ENCODE peak calls at places on chromosome 3, in nine cellular contexts. One of them, this sample, is unnamed.

GRCh38 chr3:11131371-11131770 is 22.9 kb upstream of the HRH1 start:
- DNase-seq in GM12865: no peak
- DNase-seq in effector CD4-positive, alpha-beta T cell: no peak
- DNase-seq in cerebellar cortex: no peak
- DNase-seq in activated naive CD4-positive, alpha-beta T cell: no peak
- DNase-seq in CD8-positive, alpha-beta memory T cell: no peak
- DNase-seq in stomach: no peak
- DNase-seq in globus pallidus: no peak
- DNase-seq in T follicular helper cell: no peak
- DNase-seq in this sample: no peak

GRCh38 chr3:143529018-143529478 is 319.2 kb downstream of the SLC9A9 start:
- DNase-seq in effector CD4-positive, alpha-beta T cell: no peak
- DNase-seq in cerebellar cortex: no peak
- DNase-seq in activated naive CD4-positive, alpha-beta T cell: no peak
- DNase-seq in CD8-positive, alpha-beta memory T cell: peak
- DNase-seq in globus pallidus: peak
- DNase-seq in stomach: no peak
- DNase-seq in GM12865: peak
- DNase-seq in T follicular helper cell: no peak
- DNase-seq in this sample: peak

GRCh38 chr3:26825454-26825853 is 202.9 kb downstream of the LRRC3B start:
- DNase-seq in GM12865: no peak
- DNase-seq in effector CD4-positive, alpha-beta T cell: no peak
- DNase-seq in CD8-positive, alpha-beta memory T cell: no peak
- DNase-seq in activated naive CD4-positive, alpha-beta T cell: no peak
- DNase-seq in globus pallidus: no peak
- DNase-seq in stomach: no peak
- DNase-seq in cerebellar cortex: no peak
- DNase-seq in T follicular helper cell: no peak
- DNase-seq in this sample: no peak

GRCh38 chr3:13215940-13216546 is 142.8 kb upstream of the IQSEC1 start:
- DNase-seq in CD8-positive, alpha-beta memory T cell: no peak
- DNase-seq in GM12865: no peak
- DNase-seq in stomach: no peak
- DNase-seq in effector CD4-positive, alpha-beta T cell: no peak
- DNase-seq in activated naive CD4-positive, alpha-beta T cell: no peak
- DNase-seq in globus pallidus: no peak
- DNase-seq in T follicular helper cell: no peak
- DNase-seq in cerebellar cortex: no peak
- DNase-seq in this sample: no peak

GRCh38 chr3:120435621-120436020 is 15.2 kb downstream of the FSTL1 start:
- DNase-seq in CD8-positive, alpha-beta memory T cell: no peak
- DNase-seq in T follicular helper cell: no peak
- DNase-seq in activated naive CD4-positive, alpha-beta T cell: no peak
- DNase-seq in cerebellar cortex: no peak
- DNase-seq in stomach: no peak
- DNase-seq in globus pallidus: no peak
- DNase-seq in effector CD4-positive, alpha-beta T cell: no peak
- DNase-seq in GM12865: no peak
- DNase-seq in this sample: no peak

GRCh38 chr3:100335137-100335833 is 728 bp downstream of the NIT2 start:
- DNase-seq in effector CD4-positive, alpha-beta T cell: no peak
- DNase-seq in cerebellar cortex: peak
- DNase-seq in CD8-positive, alpha-beta memory T cell: no peak
- DNase-seq in activated naive CD4-positive, alpha-beta T cell: no peak
- DNase-seq in stomach: no peak
- DNase-seq in GM12865: peak
- DNase-seq in T follicular helper cell: no peak
- DNase-seq in globus pallidus: peak
- DNase-seq in this sample: no peak

GRCh38 chr3:100234364-100234763 is 26.4 kb upstream of the TBC1D23 start:
- DNase-seq in effector CD4-positive, alpha-beta T cell: no peak
- DNase-seq in activated naive CD4-positive, alpha-beta T cell: no peak
- DNase-seq in globus pallidus: no peak
- DNase-seq in T follicular helper cell: no peak
- DNase-seq in GM12865: no peak
- DNase-seq in stomach: no peak
- DNase-seq in CD8-positive, alpha-beta memory T cell: no peak
- DNase-seq in cerebellar cortex: no peak
- DNase-seq in this sample: no peak

GRCh38 chr3:52237659-52238172 is 1.2 kb downstream of the TWF2 start:
- DNase-seq in stomach: peak
- DNase-seq in activated naive CD4-positive, alpha-beta T cell: no peak
- DNase-seq in T follicular helper cell: no peak
- DNase-seq in cerebellar cortex: peak
- DNase-seq in CD8-positive, alpha-beta memory T cell: no peak
- DNase-seq in globus pallidus: peak
- DNase-seq in effector CD4-positive, alpha-beta T cell: no peak
- DNase-seq in GM12865: no peak
- DNase-seq in this sample: no peak

GRCh38 chr3:167887096-167887495 is 151.6 kb downstream of the SERPINI1 start:
- DNase-seq in globus pallidus: no peak
- DNase-seq in stomach: no peak
- DNase-seq in CD8-positive, alpha-beta memory T cell: no peak
- DNase-seq in activated naive CD4-positive, alpha-beta T cell: no peak
- DNase-seq in cerebellar cortex: no peak
- DNase-seq in effector CD4-positive, alpha-beta T cell: no peak
- DNase-seq in T follicular helper cell: no peak
- DNase-seq in GM12865: no peak
- DNase-seq in this sample: no peak

GRCh38 chr3:70815817-70816216 is 503.4 kb upstream of the MDFIC2 start:
- DNase-seq in effector CD4-positive, alpha-beta T cell: no peak
- DNase-seq in globus pallidus: no peak
- DNase-seq in cerebellar cortex: no peak
- DNase-seq in activated naive CD4-positive, alpha-beta T cell: no peak
- DNase-seq in stomach: no peak
- DNase-seq in T follicular helper cell: no peak
- DNase-seq in GM12865: no peak
- DNase-seq in CD8-positive, alpha-beta memory T cell: no peak
- DNase-seq in this sample: no peak

GRCh38 chr3:129248286-129248979 is 973 bp upstream of the COPG1 start:
- DNase-seq in activated naive CD4-positive, alpha-beta T cell: no peak
- DNase-seq in cerebellar cortex: no peak
- DNase-seq in T follicular helper cell: no peak
- DNase-seq in stomach: no peak
- DNase-seq in GM12865: no peak
- DNase-seq in globus pallidus: no peak
- DNase-seq in effector CD4-positive, alpha-beta T cell: no peak
- DNase-seq in CD8-positive, alpha-beta memory T cell: no peak
- DNase-seq in this sample: no peak

GRCh38 chr3:98903705-98904481 is 2.4 kb upstream of the DCBLD2 start:
- DNase-seq in cerebellar cortex: no peak
- DNase-seq in effector CD4-positive, alpha-beta T cell: no peak
- DNase-seq in CD8-positive, alpha-beta memory T cell: no peak
- DNase-seq in T follicular helper cell: no peak
- DNase-seq in stomach: no peak
- DNase-seq in GM12865: no peak
- DNase-seq in activated naive CD4-positive, alpha-beta T cell: no peak
- DNase-seq in globus pallidus: no peak
- DNase-seq in this sample: no peak

GRCh38 chr3:77530870-77531269 is 491.0 kb downstream of the ROBO2 start:
- DNase-seq in T follicular helper cell: no peak
- DNase-seq in stomach: no peak
- DNase-seq in effector CD4-positive, alpha-beta T cell: no peak
- DNase-seq in globus pallidus: no peak
- DNase-seq in CD8-positive, alpha-beta memory T cell: no peak
- DNase-seq in cerebellar cortex: peak
- DNase-seq in activated naive CD4-positive, alpha-beta T cell: no peak
- DNase-seq in GM12865: no peak
- DNase-seq in this sample: no peak

This sample was measured in putamen.